ENCODE peak calls at places on chromosomes 7 and 10, in ten cellular contexts. L, S, E, R, F, X, U, C, H and W are unnamed samples.
A peak's percentile ranks its signal among the peaks of the same experiment; 100 is the strongest.

GRCh38 chr7:91242097-91242846 is 22.0 kb upstream of the FZD1 start:
- DNase-seq in L (no peak), S (no peak), E (no peak), R (no peak), F (peak; percentile 66), X (no peak), U (no peak), C (no peak), H (no peak), W (no peak)

GRCh38 chr10:103884681-103885139 is 29.3 kb upstream of the SH3PXD2A start:
- DNase-seq in L (peak; percentile 58), S (peak; percentile 50), E (peak; percentile 61), R (no peak), F (peak; percentile 60), X (peak; percentile 30), U (peak; percentile 70), C (peak; percentile 45), H (no peak), W (no peak)

GRCh38 chr10:122688293-122688989 is 11.2 kb downstream of the C10orf120 start:
- DNase-seq in L (peak; percentile 11), S (peak; percentile 52), E (no peak), R (peak; percentile 64), F (no peak), X (no peak), U (peak; percentile 32), C (peak; percentile 65), H (no peak), W (no peak)

GRCh38 chr10:22713853-22714523 is 390 bp downstream of the PIP4K2A start:
- DNase-seq in L (no peak), S (peak; percentile 19), E (peak; percentile 60), R (no peak), F (peak; percentile 13), X (peak; percentile 11), U (peak; percentile 29), C (peak; percentile 21), H (no peak), W (peak; percentile 71)

GRCh38 chr7:122291189-122291588 is 13.4 kb downstream of the FEZF1 start:
- DNase-seq in L (no peak), S (no peak), E (no peak), R (no peak), F (no peak), X (no peak), U (no peak), C (no peak), H (no peak), W (no peak)

GRCh38 chr10:60032723-60033122 is 126.4 kb upstream of the CCDC6 start:
- DNase-seq in L (peak; percentile 67), S (peak; percentile 73), E (no peak), R (peak; percentile 81), F (peak; percentile 36), X (peak; percentile 71), U (peak; percentile 56), C (peak; percentile 69), H (peak; percentile 47), W (peak; percentile 76)

GRCh38 chr10:95793401-95794045 is 37.6 kb downstream of the ENTPD1 start:
- DNase-seq in L (no peak), S (peak; percentile 42), E (no peak), R (peak; percentile 30), F (no peak), X (no peak), U (no peak), C (peak; percentile 7), H (no peak), W (peak; percentile 85)

GRCh38 chr10:124886195-124886594 is 55.7 kb upstream of the ZRANB1 start:
- DNase-seq in L (no peak), S (no peak), E (no peak), R (no peak), F (no peak), X (no peak), U (no peak), C (no peak), H (no peak), W (no peak)

GRCh38 chr7:134946260-134946659 is 40.0 kb upstream of the AGBL3 start:
- DNase-seq in L (no peak), S (no peak), E (no peak), R (no peak), F (peak; percentile 57), X (no peak), U (no peak), C (no peak), H (no peak), W (no peak)

GRCh38 chr7:77684030-77684429 is 12.2 kb upstream of the RSBN1L start:
- DNase-seq in L (no peak), S (peak; percentile 46), E (peak; percentile 35), R (peak; percentile 78), F (peak; percentile 70), X (peak; percentile 22), U (no peak), C (peak; percentile 35), H (no peak), W (no peak)

DNA sequence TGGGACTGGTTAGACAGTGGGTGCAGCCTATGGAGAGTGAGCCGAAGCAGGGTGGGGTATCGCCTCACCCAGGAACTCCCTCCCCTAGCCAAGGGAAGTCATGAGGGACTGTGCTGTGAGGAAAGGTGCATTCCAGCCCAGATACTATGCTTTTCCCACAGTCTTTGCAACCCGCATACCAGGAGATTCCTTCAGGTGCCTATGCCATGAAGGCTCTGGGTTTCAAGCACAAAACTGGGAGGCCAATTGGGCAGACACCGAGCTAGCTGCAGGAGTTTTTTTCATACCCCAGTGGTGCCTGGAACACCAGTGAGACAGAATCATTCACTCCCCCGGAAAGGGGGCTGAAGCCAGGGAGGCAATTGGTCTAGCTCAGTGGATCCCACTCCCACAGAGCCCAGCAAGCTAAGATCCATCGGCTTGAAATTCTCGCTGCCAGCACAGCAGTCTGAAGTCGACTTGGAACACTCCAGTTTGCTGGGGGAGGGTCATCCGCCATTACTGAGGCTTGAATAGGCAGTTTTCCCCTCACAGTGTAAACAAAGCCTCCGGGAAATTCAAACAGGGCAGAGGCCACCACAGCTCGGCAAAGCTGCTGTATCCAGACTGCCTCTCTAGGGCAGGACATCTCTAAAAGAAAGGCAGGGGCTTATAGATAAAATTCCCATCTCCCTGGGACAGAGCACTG is 141.4 kb downstream of the TFEC start:
- DNase-seq in L (no peak), S (no peak), E (no peak), R (no peak), F (no peak), X (no peak), U (no peak), C (no peak), H (no peak), W (no peak)
- H3K27ac ChIP-seq in L (no peak overlapping the region), S (no peak overlapping the region), E (no peak overlapping the region), R (no peak overlapping the region), F (no peak overlapping the region), X (no peak overlapping the region), U (no peak overlapping the region), C (no peak overlapping the region), H (no peak overlapping the region), W (no peak overlapping the region)

DNA sequence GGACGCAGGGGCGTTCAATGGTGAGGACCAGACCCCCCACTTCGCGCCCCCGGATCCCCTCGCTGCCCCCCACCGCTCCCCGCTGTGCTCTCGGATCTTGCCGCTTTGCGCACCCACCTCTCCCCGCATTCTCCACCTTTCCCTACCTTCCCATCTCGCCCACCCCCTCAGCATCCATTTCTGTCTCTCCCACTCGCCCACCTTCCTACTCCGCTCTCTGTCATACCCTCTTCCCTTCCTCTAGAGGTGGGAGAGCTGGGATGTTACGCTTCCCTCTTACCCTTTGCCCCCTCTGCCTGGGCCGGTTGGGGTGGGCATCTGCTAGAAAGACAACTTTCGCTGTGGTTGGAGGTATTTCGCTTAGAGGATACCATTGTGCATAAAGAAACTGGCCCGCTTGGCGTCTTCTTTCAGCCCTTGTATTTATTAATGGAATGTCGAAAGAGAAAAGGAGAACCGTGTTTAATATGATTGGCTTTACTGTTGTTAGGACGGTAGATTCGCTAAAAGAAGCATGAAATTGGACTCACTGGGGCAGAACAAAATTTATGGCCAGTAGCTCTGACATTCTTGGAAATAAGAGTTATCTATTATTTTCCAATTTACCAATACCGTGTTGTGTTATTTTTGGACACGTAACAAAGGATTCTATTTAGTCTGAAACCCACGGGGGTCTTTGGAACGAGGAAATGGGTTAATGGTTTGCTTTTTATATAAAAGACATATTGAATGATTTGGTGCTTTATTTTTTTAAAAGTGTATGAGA is 873 bp downstream of the PRKAR2B start:
- DNase-seq in L (no peak), S (no peak), E (no peak), R (no peak), F (peak; percentile 5), X (no peak), U (peak; percentile 48), C (no peak), H (no peak), W (no peak)
- H3K4me3 ChIP-seq in L (peak overlapping the region; percentile 73), S (peak overlapping the region; percentile 83), E (peak overlapping the region; percentile 50), R (peak overlapping the region; percentile 71), F (peak overlapping the region; percentile 93), X (peak overlapping the region; percentile 74), U (peak overlapping the region; percentile 95), C (peak overlapping the region; percentile 22), H (peak overlapping the region; percentile 64), W (peak overlapping the region; percentile 65)

GRCh38 chr7:99497771-99498545 is 2.1 kb downstream of the ZNF394 start:
- DNase-seq in L (no peak), S (no peak), E (no peak), R (no peak), F (no peak), X (no peak), U (no peak), C (no peak), H (no peak), W (no peak)

GRCh38 chr7:99499356-99499712 is 747 bp downstream of the ZNF394 start:
- DNase-seq in L (no peak), S (no peak), E (no peak), R (no peak), F (no peak), X (no peak), U (no peak), C (no peak), H (no peak), W (no peak)

GRCh38 chr7:99500637-99501009 is 542 bp upstream of the ZNF394 start:
- DNase-seq in L (no peak), S (no peak), E (no peak), R (no peak), F (no peak), X (no peak), U (no peak), C (no peak), H (no peak), W (no peak)

GRCh38 chr7:99499713-99500636 is at the start of gene ZNF394:
- DNase-seq in L (peak; percentile 95), S (peak; percentile 97), E (peak; percentile 92), R (peak; percentile 86), F (peak; percentile 93), X (peak; percentile 92), U (peak; percentile 89), C (peak; percentile 89), H (peak; percentile 87), W (peak; percentile 97)

DNA sequence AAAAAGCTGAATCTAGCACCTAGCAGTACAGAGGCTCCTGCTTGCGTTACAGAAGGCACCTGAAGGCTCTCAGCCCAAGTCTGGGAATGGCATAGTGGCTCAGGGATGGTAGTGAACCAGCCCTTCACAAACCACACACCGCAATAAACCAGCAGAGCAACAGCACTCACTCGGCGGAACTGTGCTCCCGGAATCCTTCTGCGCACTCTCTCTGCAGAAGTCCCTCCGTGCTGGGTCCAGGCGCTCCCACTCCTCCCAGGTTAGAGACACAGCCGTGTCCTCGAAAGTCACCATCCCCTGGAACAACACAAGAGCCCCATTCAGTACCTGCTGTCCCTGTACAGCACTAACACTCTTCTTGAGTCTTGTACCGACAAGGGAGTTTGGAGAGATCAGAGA is 1.5 kb downstream of the ZNF394 start:
- DNase-seq in L (no peak), S (no peak), E (no peak), R (no peak), F (no peak), X (no peak), U (no peak), C (no peak), H (no peak), W (no peak)
- TF ChIP-seq POLR2A in L (no peak), S (no peak), E (no peak), R (no peak), F (no peak), X (no peak), U (no peak), C (no peak), H (no peak), W (no peak)

GRCh38 chr7:102042016-102042656 is 224.7 kb downstream of the CUX1 start:
- DNase-seq in L (peak; percentile 54), S (no peak), E (no peak), R (no peak), F (peak; percentile 86), X (no peak), U (peak; percentile 39), C (no peak), H (peak; percentile 76), W (no peak)
- H3K27ac ChIP-seq in L (peak overlapping the region; percentile 79), S (no peak overlapping the region), E (no peak overlapping the region), R (no peak overlapping the region), F (no peak overlapping the region), X (no peak overlapping the region), U (peak overlapping the region; percentile 20), C (no peak overlapping the region), H (peak overlapping the region; percentile 90), W (no peak overlapping the region)